ENCODE peak calls at places on chromosome 17, in six cellular contexts. One of them, this sample, is unnamed.

GRCh38 chr17:76243826-76244679 is 3.8 kb upstream of the RNF157 start:
- DNase-seq in AG04449: no peak
- DNase-seq in lower leg skin: no peak
- DNase-seq in kidney epithelial cell: no peak
- DNase-seq in left ventricle myocardium inferior: no peak
- DNase-seq in hepatocyte: no peak
- DNase-seq in this sample: no peak

GRCh38 chr17:31067699-31068184 is 27.0 kb upstream of the NF1 start:
- DNase-seq in kidney epithelial cell: no peak
- DNase-seq in AG04449: no peak
- DNase-seq in left ventricle myocardium inferior: no peak
- DNase-seq in hepatocyte: peak; percentile 46
- DNase-seq in lower leg skin: no peak
- DNase-seq in this sample: peak; percentile 2

GRCh38 chr17:61496174-61496956 is 44.1 kb downstream of the TBX4 start:
- DNase-seq in lower leg skin: no peak
- DNase-seq in left ventricle myocardium inferior: no peak
- DNase-seq in kidney epithelial cell: no peak
- DNase-seq in hepatocyte: no peak
- DNase-seq in AG04449: no peak
- DNase-seq in this sample: no peak

GRCh38 chr17:65121916-65122821 is 15.0 kb upstream of the RGS9 start:
- DNase-seq in kidney epithelial cell: no peak
- DNase-seq in AG04449: no peak
- DNase-seq in hepatocyte: no peak
- DNase-seq in lower leg skin: no peak
- DNase-seq in left ventricle myocardium inferior: no peak
- DNase-seq in this sample: no peak

GRCh38 chr17:43713494-43714162 is 45.0 kb downstream of the SOST start:
- DNase-seq in AG04449: no peak
- DNase-seq in kidney epithelial cell: no peak
- DNase-seq in lower leg skin: no peak
- DNase-seq in hepatocyte: peak; percentile 54
- DNase-seq in left ventricle myocardium inferior: peak; percentile 40
- DNase-seq in this sample: no peak

GRCh38 chr17:60832206-60832605 is 154.6 kb downstream of the BCAS3 start:
- DNase-seq in left ventricle myocardium inferior: no peak
- DNase-seq in AG04449: no peak
- DNase-seq in hepatocyte: no peak
- DNase-seq in lower leg skin: no peak
- DNase-seq in kidney epithelial cell: no peak
- DNase-seq in this sample: no peak

GRCh38 chr17:58303981-58304734 is 23.4 kb upstream of the MPO start:
- DNase-seq in kidney epithelial cell: no peak
- DNase-seq in left ventricle myocardium inferior: peak; percentile 40
- DNase-seq in lower leg skin: no peak
- DNase-seq in AG04449: no peak
- DNase-seq in hepatocyte: peak; percentile 55
- DNase-seq in this sample: no peak

GRCh38 chr17:83119987-83120864 is 40.8 kb downstream of the METRNL start:
- DNase-seq in AG04449: no peak
- DNase-seq in kidney epithelial cell: no peak
- DNase-seq in left ventricle myocardium inferior: peak; percentile 20
- DNase-seq in lower leg skin: no peak
- DNase-seq in hepatocyte: no peak
- DNase-seq in this sample: no peak

GRCh38 chr17:29847527-29847931 is 82.5 kb downstream of the SSH2 start:
- DNase-seq in kidney epithelial cell: peak; percentile 59
- DNase-seq in AG04449: no peak
- DNase-seq in hepatocyte: no peak
- DNase-seq in left ventricle myocardium inferior: no peak
- DNase-seq in lower leg skin: no peak
- DNase-seq in this sample: peak; percentile 39

GRCh38 chr17:82338858-82339633 is 5.5 kb upstream of the SECTM1 start:
- DNase-seq in left ventricle myocardium inferior: no peak
- DNase-seq in hepatocyte: peak; percentile 77
- DNase-seq in kidney epithelial cell: peak; percentile 31
- DNase-seq in lower leg skin: no peak
- DNase-seq in AG04449: no peak
- DNase-seq in this sample: peak; percentile 61

GRCh38 chr17:80913928-80914821 is 77.5 kb upstream of the CHMP6 start:
- DNase-seq in kidney epithelial cell: no peak
- DNase-seq in left ventricle myocardium inferior: no peak
- DNase-seq in hepatocyte: no peak
- DNase-seq in lower leg skin: no peak
- DNase-seq in AG04449: no peak
- DNase-seq in this sample: no peak

GRCh38 chr17:76844846-76845245 is 23.4 kb upstream of the MGAT5B start:
- DNase-seq in AG04449: no peak
- DNase-seq in left ventricle myocardium inferior: no peak
- DNase-seq in lower leg skin: no peak
- DNase-seq in kidney epithelial cell: no peak
- DNase-seq in hepatocyte: no peak
- DNase-seq in this sample: no peak

GRCh38 chr17:72069744-72070143 is 51.1 kb upstream of the SOX9 start:
- DNase-seq in AG04449: no peak
- DNase-seq in left ventricle myocardium inferior: no peak
- DNase-seq in hepatocyte: no peak
- DNase-seq in kidney epithelial cell: no peak
- DNase-seq in lower leg skin: no peak
- DNase-seq in this sample: no peak

GRCh38 chr17:46766493-46767491 is 51.7 kb downstream of the WNT3 start:
- DNase-seq in kidney epithelial cell: no peak
- DNase-seq in left ventricle myocardium inferior: no peak
- DNase-seq in hepatocyte: no peak
- DNase-seq in lower leg skin: no peak
- DNase-seq in AG04449: no peak
- DNase-seq in this sample: no peak

GRCh38 chr17:3603119-3603869 is 5.9 kb downstream of the TRPV1 start:
- DNase-seq in hepatocyte: no peak
- DNase-seq in left ventricle myocardium inferior: no peak
- DNase-seq in AG04449: peak; percentile 24
- DNase-seq in lower leg skin: no peak
- DNase-seq in kidney epithelial cell: peak; percentile 32
- DNase-seq in this sample: peak; percentile 10

GRCh38 chr17:19237389-19238166 is 412 bp downstream of the EPN2 start:
- DNase-seq in left ventricle myocardium inferior: peak; percentile 37
- DNase-seq in kidney epithelial cell: no peak
- DNase-seq in lower leg skin: no peak
- DNase-seq in hepatocyte: peak; percentile 70
- DNase-seq in AG04449: no peak
- DNase-seq in this sample: no peak

GRCh38 chr17:10270258-10270657 is 71.9 kb upstream of the GAS7 start:
- DNase-seq in AG04449: no peak
- DNase-seq in hepatocyte: no peak
- DNase-seq in left ventricle myocardium inferior: no peak
- DNase-seq in kidney epithelial cell: no peak
- DNase-seq in lower leg skin: no peak
- DNase-seq in this sample: no peak

GRCh38 chr17:44367626-44368025 is 4.0 kb upstream of the FAM171A2 start:
- DNase-seq in kidney epithelial cell: no peak
- DNase-seq in hepatocyte: no peak
- DNase-seq in left ventricle myocardium inferior: no peak
- DNase-seq in lower leg skin: no peak
- DNase-seq in AG04449: no peak
- DNase-seq in this sample: no peak

GRCh38 chr17:73286863-73287296 is 24.9 kb downstream of the CDC42EP4 start:
- DNase-seq in kidney epithelial cell: no peak
- DNase-seq in lower leg skin: no peak
- DNase-seq in left ventricle myocardium inferior: no peak
- DNase-seq in AG04449: no peak
- DNase-seq in hepatocyte: no peak
- DNase-seq in this sample: no peak

GRCh38 chr17:8574687-8575086 is 55.8 kb downstream of the MYH10 start:
- DNase-seq in kidney epithelial cell: no peak
- DNase-seq in hepatocyte: no peak
- DNase-seq in left ventricle myocardium inferior: peak; percentile 21
- DNase-seq in AG04449: no peak
- DNase-seq in lower leg skin: no peak
- DNase-seq in this sample: no peak

GRCh38 chr17:45046536-45047125 is 4.8 kb downstream of the DCAKD start:
- DNase-seq in kidney epithelial cell: no peak
- DNase-seq in left ventricle myocardium inferior: no peak
- DNase-seq in AG04449: no peak
- DNase-seq in lower leg skin: no peak
- DNase-seq in hepatocyte: no peak
- DNase-seq in this sample: peak; percentile 79

GRCh38 chr17:57629470-57629869 is 115.6 kb downstream of the CCDC182 start:
- DNase-seq in hepatocyte: no peak
- DNase-seq in lower leg skin: no peak
- DNase-seq in AG04449: no peak
- DNase-seq in left ventricle myocardium inferior: no peak
- DNase-seq in kidney epithelial cell: no peak
- DNase-seq in this sample: no peak

GRCh38 chr17:42005128-42005527 is 12.1 kb downstream of the DNAJC7 start:
- DNase-seq in AG04449: no peak
- DNase-seq in left ventricle myocardium inferior: no peak
- DNase-seq in kidney epithelial cell: no peak
- DNase-seq in lower leg skin: no peak
- DNase-seq in hepatocyte: no peak
- DNase-seq in this sample: no peak

GRCh38 chr17:42010898-42011516 is 6.2 kb downstream of the DNAJC7 start:
- DNase-seq in left ventricle myocardium inferior: no peak
- DNase-seq in hepatocyte: no peak
- DNase-seq in kidney epithelial cell: no peak
- DNase-seq in lower leg skin: no peak
- DNase-seq in AG04449: no peak
- DNase-seq in this sample: no peak

DNA sequence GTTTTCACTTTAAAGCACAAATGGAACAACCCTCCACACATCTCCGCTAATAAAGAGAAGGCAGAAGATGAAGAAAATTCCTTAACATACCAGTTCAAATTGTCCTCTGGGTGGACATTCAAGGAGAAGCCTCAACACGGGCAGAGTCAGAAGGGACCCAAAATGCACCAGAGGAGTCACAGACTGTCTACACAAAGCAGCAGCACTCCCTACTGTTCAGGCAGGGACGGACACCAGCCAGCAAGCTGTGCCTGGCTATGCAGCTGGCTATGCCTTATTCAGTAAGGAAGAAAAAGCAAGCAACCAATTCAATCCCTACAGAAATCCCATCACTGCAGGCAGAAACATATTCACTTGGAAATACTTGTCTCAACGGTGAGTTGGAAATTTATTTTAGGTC is 8.1 kb downstream of the DNAJC7 start:
- DNase-seq in kidney epithelial cell: no peak
- DNase-seq in AG04449: no peak
- DNase-seq in lower leg skin: no peak
- DNase-seq in hepatocyte: no peak
- DNase-seq in left ventricle myocardium inferior: no peak
- DNase-seq in this sample: no peak
- TF ChIP-seq CTCF in kidney epithelial cell: no peak
- TF ChIP-seq CTCF in AG04449: no peak
- TF ChIP-seq CTCF in lower leg skin: no peak
- TF ChIP-seq CTCF in hepatocyte: no peak
- TF ChIP-seq CTCF in left ventricle myocardium inferior: peak; percentile 24
- TF ChIP-seq CTCF in this sample: peak; percentile 43

DNA sequence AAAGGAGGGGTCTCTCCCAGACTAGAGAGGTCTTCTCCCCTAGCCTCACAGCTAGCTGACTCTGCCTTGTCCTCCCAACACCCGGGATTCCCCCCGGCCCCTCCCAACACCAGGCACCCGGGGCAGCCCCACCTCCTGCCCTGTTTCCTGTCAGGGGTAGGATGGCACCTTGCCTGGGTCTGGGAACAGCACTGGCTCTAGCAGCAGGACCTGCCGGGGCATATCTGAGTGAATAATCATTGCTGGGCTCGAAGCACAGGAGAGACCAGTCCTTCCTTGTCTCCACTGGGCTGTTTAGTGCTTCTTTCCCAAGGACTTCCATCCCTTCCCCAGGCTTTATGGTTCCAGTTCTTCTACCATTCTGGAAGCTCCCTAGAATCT is 25.7 kb downstream of the MINK1 start:
- DNase-seq in kidney epithelial cell: no peak
- DNase-seq in lower leg skin: peak; percentile 68
- DNase-seq in AG04449: no peak
- DNase-seq in left ventricle myocardium inferior: peak; percentile 63
- DNase-seq in hepatocyte: no peak
- DNase-seq in this sample: no peak
- H3K4me3 ChIP-seq in kidney epithelial cell: no peak overlapping the region
- H3K4me3 ChIP-seq in lower leg skin: no peak overlapping the region
- H3K4me3 ChIP-seq in AG04449: no peak overlapping the region
- H3K4me3 ChIP-seq in left ventricle myocardium inferior: peak overlapping the region; percentile 40
- H3K4me3 ChIP-seq in hepatocyte: no peak overlapping the region
- H3K4me3 ChIP-seq in this sample: peak overlapping the region; percentile 16

GRCh38 chr17:36856921-36857381 is 80.3 kb upstream of the LHX1 start:
- DNase-seq in hepatocyte: peak; percentile 20
- DNase-seq in left ventricle myocardium inferior: no peak
- DNase-seq in AG04449: no peak
- DNase-seq in kidney epithelial cell: no peak
- DNase-seq in lower leg skin: no peak
- DNase-seq in this sample: no peak

GRCh38 chr17:36857698-36858097 is 79.6 kb upstream of the LHX1 start:
- DNase-seq in left ventricle myocardium inferior: no peak
- DNase-seq in lower leg skin: no peak
- DNase-seq in hepatocyte: no peak
- DNase-seq in kidney epithelial cell: no peak
- DNase-seq in AG04449: no peak
- DNase-seq in this sample: no peak

GRCh38 chr17:36856169-36856568 is 81.1 kb upstream of the LHX1 start:
- DNase-seq in left ventricle myocardium inferior: no peak
- DNase-seq in lower leg skin: no peak
- DNase-seq in kidney epithelial cell: no peak
- DNase-seq in hepatocyte: no peak
- DNase-seq in AG04449: no peak
- DNase-seq in this sample: no peak

GRCh38 chr17:36854982-36855381 is 82.3 kb upstream of the LHX1 start:
- DNase-seq in lower leg skin: no peak
- DNase-seq in AG04449: no peak
- DNase-seq in kidney epithelial cell: no peak
- DNase-seq in hepatocyte: no peak
- DNase-seq in left ventricle myocardium inferior: no peak
- DNase-seq in this sample: no peak

GRCh38 chr17:36855459-36855858 is 81.8 kb upstream of the LHX1 start:
- DNase-seq in lower leg skin: no peak
- DNase-seq in kidney epithelial cell: no peak
- DNase-seq in AG04449: no peak
- DNase-seq in hepatocyte: no peak
- DNase-seq in left ventricle myocardium inferior: no peak
- DNase-seq in this sample: no peak
- TF ChIP-seq CTCF in lower leg skin: no peak
- TF ChIP-seq CTCF in kidney epithelial cell: no peak
- TF ChIP-seq CTCF in AG04449: no peak
- TF ChIP-seq CTCF in hepatocyte: no peak
- TF ChIP-seq CTCF in left ventricle myocardium inferior: no peak
- TF ChIP-seq CTCF in this sample: peak; percentile 8

DNA sequence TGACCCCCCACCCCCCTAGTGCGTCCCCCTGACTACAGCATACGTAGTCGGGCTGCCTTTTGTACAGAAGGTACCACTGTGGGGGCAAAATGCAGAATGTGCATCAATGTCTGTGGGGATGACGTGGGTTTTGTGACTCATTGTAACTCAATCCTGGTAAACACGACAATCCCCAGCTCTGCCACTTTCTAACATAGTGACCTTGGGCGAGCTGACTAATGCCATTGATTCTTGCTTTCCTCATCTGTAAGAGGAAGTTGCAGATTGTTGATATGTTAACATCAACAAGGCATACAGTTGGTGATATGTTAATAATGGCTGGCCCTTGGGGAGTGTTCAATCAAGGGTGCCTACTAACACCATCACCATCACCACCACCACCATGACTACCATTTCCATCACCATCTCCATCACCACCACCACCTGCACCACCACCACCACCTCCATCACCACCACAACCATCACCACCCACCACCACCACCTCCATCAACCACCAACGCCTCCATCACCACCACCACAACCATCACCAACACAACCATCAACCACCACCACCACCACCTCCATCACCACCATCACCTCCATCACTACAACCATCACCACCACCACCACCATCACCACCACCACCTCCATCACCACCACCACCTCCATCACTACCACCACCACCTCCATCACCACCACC is 15.9 kb downstream of the MARCHF10 start:
- DNase-seq in lower leg skin: no peak
- DNase-seq in AG04449: peak; percentile 93
- DNase-seq in left ventricle myocardium inferior: no peak
- DNase-seq in kidney epithelial cell: peak; percentile 82
- DNase-seq in hepatocyte: no peak
- DNase-seq in this sample: no peak
- H3K4me3 ChIP-seq in lower leg skin: no peak overlapping the region
- H3K4me3 ChIP-seq in AG04449: no peak overlapping the region
- H3K4me3 ChIP-seq in left ventricle myocardium inferior: no peak overlapping the region
- H3K4me3 ChIP-seq in kidney epithelial cell: no peak overlapping the region
- H3K4me3 ChIP-seq in hepatocyte: no peak overlapping the region
- H3K4me3 ChIP-seq in this sample: no peak overlapping the region

This sample was measured in epithelial cell of proximal tubule.